ENCODE peak calls at places on chromosomes 6 and 20, in four cellular contexts. Q, A, D and B are unnamed samples.

GRCh38 chr20:400121-400450 is 8.0 kb upstream of the RBCK1 start:
- DNase-seq in Q (no peak), A (no peak), D (no peak), B (peak)

GRCh38 chr6:73203098-73203497 is 22.2 kb downstream of the KHDC1L start:
- DNase-seq in Q (no peak), A (no peak), D (no peak), B (no peak)

GRCh38 chr20:56271974-56272373 is 23.4 kb downstream of the MC3R start:
- DNase-seq in Q (no peak), A (no peak), D (no peak), B (no peak)

GRCh38 chr20:31602779-31603441 is 2.2 kb upstream of the ID1 start:
- DNase-seq in Q (peak), A (peak), D (no peak), B (peak)

GRCh38 chr20:15917333-15917732 is 655.9 kb downstream of the KIF16B start:
- DNase-seq in Q (no peak), A (no peak), D (no peak), B (no peak)

GRCh38 chr20:11401988-11402387 is 515.7 kb upstream of the BTBD3 start:
- DNase-seq in Q (no peak), A (no peak), D (no peak), B (peak)

GRCh38 chr6:159762681-159763293 is 942 bp downstream of the ACAT2 start:
- DNase-seq in Q (no peak), A (no peak), D (no peak), B (no peak)

GRCh38 chr6:6471276-6471675 is 117.2 kb upstream of the LY86 start:
- DNase-seq in Q (no peak), A (no peak), D (no peak), B (no peak)

GRCh38 chr6:156795825-156796224 is 18.6 kb downstream of the ARID1B start:
- DNase-seq in Q (no peak), A (no peak), D (no peak), B (no peak)

GRCh38 chr20:48064929-48065328 is 279.6 kb upstream of the SULF2 start:
- DNase-seq in Q (no peak), A (peak), D (no peak), B (no peak)

GRCh38 chr20:24102290-24102689 is 113.7 kb upstream of the GGTLC1 start:
- DNase-seq in Q (no peak), A (no peak), D (peak), B (peak)

GRCh38 chr20:61777773-61778484 is 287.8 kb downstream of the TAF4 start:
- DNase-seq in Q (no peak), A (no peak), D (no peak), B (no peak)

GRCh38 chr20:43812216-43812615 is 85.4 kb upstream of the GTSF1L start:
- DNase-seq in Q (no peak), A (peak), D (no peak), B (no peak)

GRCh38 chr6:30060634-30060981 is 457 bp upstream of the POLR1H start:
- DNase-seq in Q (no peak), A (peak), D (no peak), B (no peak)

GRCh38 chr6:36769161-36769675 is 70.0 kb downstream of the CPNE5 start:
- DNase-seq in Q (no peak), A (peak), D (no peak), B (peak)

GRCh38 chr6:95636552-95637376 is 59.4 kb downstream of the MANEA start:
- DNase-seq in Q (no peak), A (peak), D (no peak), B (no peak)

GRCh38 chr6:89667872-89668556 is 29.5 kb upstream of the LYRM2 start:
- DNase-seq in Q (no peak), A (no peak), D (peak), B (no peak)

GRCh38 chr20:7136886-7137285 is 369.4 kb downstream of the BMP2 start:
- DNase-seq in Q (no peak), A (no peak), D (no peak), B (no peak)

GRCh38 chr20:25249198-25249931 is 1.5 kb downstream of the PYGB start:
- DNase-seq in Q (no peak), A (no peak), D (no peak), B (no peak)

GRCh38 chr6:134431306-134431919 is 113.5 kb upstream of the SGK1 start:
- DNase-seq in Q (no peak), A (peak), D (no peak), B (peak)

GRCh38 chr6:37362101-37362823 is 8.5 kb downstream of the RNF8 start:
- DNase-seq in Q (no peak), A (no peak), D (no peak), B (no peak)

GRCh38 chr6:11972806-11973205 is 39.3 kb upstream of the HIVEP1 start:
- DNase-seq in Q (no peak), A (no peak), D (no peak), B (no peak)

GRCh38 chr6:117389227-117390057 is 36.3 kb downstream of the ROS1 start:
- DNase-seq in Q (no peak), A (peak), D (no peak), B (no peak)

GRCh38 chr6:137989696-137990095 is 117.5 kb downstream of the PERP start:
- DNase-seq in Q (no peak), A (no peak), D (no peak), B (peak)

GRCh38 chr6:53320964-53321363 is 27.8 kb downstream of the ELOVL5 start:
- DNase-seq in Q (no peak), A (peak), D (no peak), B (no peak)

GRCh38 chr20:57772349-57772964 is 62.6 kb upstream of the PMEPA1 start:
- DNase-seq in Q (no peak), A (peak), D (peak), B (peak)

GRCh38 chr20:23361108-23361650 is 803 bp upstream of the GZF1 start:
- DNase-seq in Q (no peak), A (peak), D (no peak), B (no peak)

GRCh38 chr6:138406443-138406842 is 2.4 kb downstream of the HEBP2 start:
- DNase-seq in Q (no peak), A (no peak), D (no peak), B (no peak)

GRCh38 chr6:90095788-90096187 is 200.9 kb downstream of the BACH2 start:
- DNase-seq in Q (no peak), A (no peak), D (no peak), B (no peak)

GRCh38 chr6:34568341-34568680 is 12.2 kb upstream of the SPDEF start:
- DNase-seq in Q (no peak), A (no peak), D (no peak), B (peak)

GRCh38 chr6:139037490-139037889 is 8.9 kb downstream of the ABRACL start:
- DNase-seq in Q (no peak), A (peak), D (no peak), B (peak)

GRCh38 chr6:15017803-15018202 is 228.1 kb upstream of the JARID2 start:
- DNase-seq in Q (no peak), A (no peak), D (no peak), B (no peak)

GRCh38 chr20:35788796-35789195 is 17.0 kb downstream of the PHF20 start:
- DNase-seq in Q (no peak), A (no peak), D (no peak), B (no peak)

GRCh38 chr20:54848984-54849538 is 373.7 kb downstream of the DOK5 start:
- DNase-seq in Q (no peak), A (no peak), D (no peak), B (no peak)

GRCh38 chr20:21701171-21701876 is 4.1 kb upstream of the PAX1 start:
- DNase-seq in Q (no peak), A (no peak), D (no peak), B (no peak)

GRCh38 chr6:16769131-16769985 is 8.1 kb upstream of the ATXN1 start:
- DNase-seq in Q (peak), A (peak), D (no peak), B (peak)

GRCh38 chr6:14135865-14136539 is 18.4 kb downstream of the CD83 start:
- DNase-seq in Q (no peak), A (no peak), D (no peak), B (no peak)

GRCh38 chr6:36984581-36985383 is 1.2 kb downstream of the MTCH1 start:
- DNase-seq in Q (no peak), A (peak), D (peak), B (peak)

GRCh38 chr6:168101201-168102092 is 22.4 kb upstream of the FRMD1 start:
- DNase-seq in Q (no peak), A (no peak), D (no peak), B (no peak)